ENCODE peak calls at places on chromosome 20, in nine cellular contexts. K is IMR-90; V is PC-3; R is cardiac muscle cell; P is breast epithelium; H is CD4-positive, alpha-beta T cell; T is CD8-positive, alpha-beta T cell; G is pancreas; S is psoas muscle. O is an unnamed sample.

GRCh38 chr20:34473262-34473883 is 42.8 kb upstream of the DYNLRB1 start:
- DNase-seq in T (no peak), V (peak), R (peak), S (peak), K (peak), H (peak), P (no peak), G (no peak), O (no peak)

GRCh38 chr20:49318430-49319203 is 40.8 kb upstream of the ZNFX1 start:
- DNase-seq in H (no peak), V (no peak), T (no peak), K (no peak), G (no peak), R (peak), P (no peak), S (no peak), O (no peak)

GRCh38 chr20:9200620-9201019 is 131.7 kb downstream of the PLCB4 start:
- DNase-seq in K (peak), R (no peak), H (no peak), G (no peak), T (no peak), V (peak), P (no peak), S (no peak), O (no peak)

GRCh38 chr20:20207291-20207690 is 155.0 kb downstream of the CFAP61 start:
- DNase-seq in G (no peak), S (no peak), T (no peak), P (no peak), H (no peak), K (no peak), V (no peak), R (peak), O (no peak)

GRCh38 chr20:18190466-18191233 is 53.0 kb downstream of the KAT14 start:
- DNase-seq in T (no peak), V (no peak), G (no peak), P (no peak), K (no peak), R (no peak), H (no peak), S (no peak), O (no peak)

GRCh38 chr20:18058661-18059467 is 1.1 kb upstream of the OVOL2 start:
- DNase-seq in R (peak), P (peak), H (no peak), T (no peak), K (no peak), V (peak), S (no peak), G (peak), O (no peak)

GRCh38 chr20:54472607-54473006 is 2.8 kb upstream of the DOK5 start:
- DNase-seq in H (no peak), S (no peak), G (no peak), V (no peak), P (no peak), R (no peak), K (no peak), T (no peak), O (no peak)

GRCh38 chr20:45322952-45323383 is 14.9 kb upstream of the MATN4 start:
- DNase-seq in V (peak), T (no peak), P (peak), G (peak), R (peak), K (peak), S (peak), H (no peak), O (peak)

GRCh38 chr20:36175475-36175995 is 21.0 kb downstream of the EPB41L1 start:
- DNase-seq in V (no peak), P (no peak), K (no peak), T (no peak), H (no peak), G (no peak), R (no peak), S (no peak), O (no peak)

GRCh38 chr20:47546184-47547033 is 44.7 kb downstream of the NCOA3 start:
- DNase-seq in V (peak), T (no peak), K (peak), R (no peak), P (no peak), S (no peak), H (no peak), G (no peak), O (no peak)

GRCh38 chr20:18750735-18751134 is 62.8 kb upstream of the SCP2D1 start:
- DNase-seq in P (no peak), H (no peak), R (no peak), T (no peak), S (no peak), K (no peak), V (no peak), G (no peak), O (no peak)

GRCh38 chr20:64229537-64230061 is 25.9 kb upstream of the PCMTD2 start:
- DNase-seq in K (no peak), R (no peak), P (no peak), H (no peak), T (no peak), V (no peak), S (no peak), G (peak), O (no peak)

GRCh38 chr20:23367770-23368169 is 5.8 kb downstream of the GZF1 start:
- DNase-seq in P (no peak), H (no peak), T (no peak), G (no peak), S (no peak), K (peak), R (no peak), V (peak), O (no peak)

GRCh38 chr20:57664924-57665588 is 44.8 kb downstream of the PMEPA1 start:
- DNase-seq in S (peak), K (no peak), R (no peak), V (no peak), H (no peak), P (no peak), G (peak), T (no peak), O (peak)

GRCh38 chr20:37987602-37988290 is 45.5 kb downstream of the TTI1 start:
- DNase-seq in R (peak), H (no peak), V (no peak), T (no peak), S (no peak), K (no peak), G (no peak), P (no peak), O (no peak)

GRCh38 chr20:37990571-37991151 is 42.6 kb downstream of the TTI1 start:
- DNase-seq in R (peak), G (no peak), K (peak), T (peak), P (no peak), H (peak), V (peak), S (peak), O (no peak)

GRCh38 chr20:37986873-37987601 is 46.2 kb downstream of the TTI1 start:
- DNase-seq in V (peak), R (peak), T (no peak), G (peak), P (peak), H (no peak), S (peak), K (peak), O (no peak)

GRCh38 chr20:37989601-37990001 is 43.7 kb downstream of the TTI1 start:
- DNase-seq in P (no peak), H (no peak), T (no peak), V (peak), S (peak), R (peak), G (peak), K (no peak), O (no peak)

GRCh38 chr20:37988555-37988954 is 44.7 kb downstream of the TTI1 start:
- DNase-seq in K (no peak), V (no peak), T (no peak), H (no peak), S (no peak), P (no peak), G (no peak), R (no peak), O (no peak)
- H3K27ac ChIP-seq in K (no peak), V (peak), T (no peak), H (no peak), S (peak), P (no peak), G (no peak), R (peak), O (no peak)

DNA sequence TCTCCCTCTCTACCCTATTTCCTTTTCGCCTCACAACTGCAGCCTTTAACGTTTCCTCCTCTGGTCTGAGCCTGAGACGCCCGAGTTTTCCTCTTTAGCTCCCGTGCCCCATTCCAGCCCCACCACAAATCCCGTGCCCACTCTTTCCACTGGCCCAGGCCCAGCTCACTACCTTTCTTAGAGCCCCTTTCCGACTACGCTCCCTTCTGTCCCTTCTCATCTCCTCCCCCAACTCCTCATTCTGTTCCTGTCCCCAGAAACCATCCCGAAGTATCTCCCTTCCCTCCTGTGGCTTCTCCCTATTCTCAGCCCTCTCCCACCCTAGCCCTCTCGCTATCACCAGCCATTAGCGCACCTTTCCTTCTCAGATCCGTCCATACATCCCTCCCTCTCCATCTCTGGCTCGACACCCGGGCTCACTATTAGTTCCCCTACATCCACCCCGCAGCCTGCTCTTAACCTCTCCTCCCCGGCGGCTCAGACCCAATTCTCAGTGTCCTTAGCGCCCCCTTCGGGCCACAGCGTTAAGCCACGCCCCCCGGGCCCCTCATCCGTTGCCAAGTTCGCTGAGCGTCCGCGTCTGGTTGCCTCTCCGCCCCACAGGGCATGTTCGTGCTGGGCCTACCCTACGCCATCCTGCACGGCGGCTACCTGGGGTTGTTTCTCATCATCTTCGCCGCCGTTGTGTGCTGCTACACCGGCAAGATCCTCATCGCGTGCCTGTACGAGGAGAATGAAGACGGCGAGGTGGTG is 2.7 kb downstream of the SLC32A1 start:
- DNase-seq in T (no peak), P (no peak), K (no peak), H (peak), G (no peak), V (no peak), S (no peak), R (peak), O (no peak)
- TF ChIP-seq CTCF in T (no peak), P (no peak), K (peak), H (no peak), G (no peak), V (peak), S (no peak), R (peak), O (no peak)

GRCh38 chr20:25221592-25222460 is 26.1 kb upstream of the PYGB start:
- DNase-seq in H (no peak), T (no peak), V (no peak), K (no peak), S (peak), R (no peak), G (no peak), P (no peak), O (no peak)

GRCh38 chr20:25222461-25223178 is 25.3 kb upstream of the PYGB start:
- DNase-seq in V (no peak), H (no peak), P (no peak), K (no peak), S (no peak), G (no peak), R (no peak), T (no peak), O (no peak)

GRCh38 chr20:25224941-25225340 is 22.9 kb upstream of the PYGB start:
- DNase-seq in S (no peak), T (no peak), H (no peak), P (no peak), K (no peak), V (no peak), G (no peak), R (no peak), O (no peak)

GRCh38 chr20:25223765-25224720 is 23.8 kb upstream of the PYGB start:
- DNase-seq in T (no peak), H (no peak), K (no peak), G (no peak), V (no peak), P (no peak), S (no peak), R (no peak), O (no peak)

GRCh38 chr20:25223179-25223661 is 24.7 kb upstream of the PYGB start:
- DNase-seq in T (no peak), V (peak), S (no peak), G (no peak), R (no peak), H (no peak), P (no peak), K (peak), O (no peak)
- H3K27ac ChIP-seq in T (no peak), V (peak), S (no peak), G (no peak), R (peak), H (no peak), P (peak), K (peak), O (peak)

GRCh38 chr20:41245086-41245707 is 72.3 kb downstream of the ZHX3 start:
- DNase-seq in P (no peak), K (peak), G (no peak), H (no peak), S (no peak), T (no peak), R (peak), V (no peak), O (peak)

GRCh38 chr20:41247523-41248370 is 69.8 kb downstream of the ZHX3 start:
- DNase-seq in S (no peak), V (no peak), G (no peak), R (no peak), T (no peak), P (no peak), K (no peak), H (no peak), O (no peak)

GRCh38 chr20:41249371-41249770 is 68.2 kb downstream of the ZHX3 start:
- DNase-seq in K (peak), P (no peak), R (no peak), V (peak), T (no peak), G (no peak), S (peak), H (no peak), O (peak)

GRCh38 chr20:41248371-41249024 is 69.0 kb downstream of the ZHX3 start:
- DNase-seq in S (no peak), K (no peak), G (no peak), T (no peak), P (no peak), H (no peak), R (no peak), V (peak), O (no peak)

GRCh38 chr20:41249781-41250281 is 67.7 kb downstream of the ZHX3 start:
- DNase-seq in P (no peak), V (peak), T (no peak), S (peak), H (no peak), G (no peak), K (peak), R (peak), O (peak)
- TF ChIP-seq CTCF in P (peak), V (peak), T (no peak), S (peak), H (no peak), G (no peak), K (peak), R (peak), O (no peak)

GRCh38 chr20:32153156-32153665 is 43.7 kb downstream of the TM9SF4 start:
- DNase-seq in K (no peak), V (no peak), T (no peak), R (no peak), H (no peak), S (no peak), G (no peak), P (no peak), O (peak)
- H3K27ac ChIP-seq in K (no peak), V (no peak), T (no peak), R (no peak), H (no peak), S (peak), G (no peak), P (no peak), O (no peak)

DNA sequence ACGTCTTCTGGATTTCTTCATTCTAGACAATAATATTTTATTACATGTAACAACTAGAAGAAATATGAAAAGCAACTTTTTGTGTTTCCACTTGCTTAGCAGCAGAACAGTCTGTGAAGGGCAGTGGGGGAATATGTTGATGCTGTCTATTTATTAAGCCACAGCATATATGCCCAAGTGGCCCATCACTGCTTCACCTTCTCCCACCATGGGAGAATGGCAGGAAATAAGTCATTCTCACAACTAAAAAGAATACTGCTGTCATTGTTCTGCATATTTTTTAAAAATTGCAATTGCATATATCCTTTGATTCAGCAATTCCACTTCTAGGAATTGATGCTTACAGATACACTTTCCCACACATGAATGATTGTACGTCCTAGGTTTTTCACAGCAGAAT is 26.7 kb downstream of the KIF3B start:
- DNase-seq in R (no peak), T (no peak), G (no peak), S (no peak), H (no peak), V (no peak), K (no peak), P (no peak), O (no peak)
- TF ChIP-seq CTCF in R (no peak), T (no peak), G (no peak), S (no peak), H (no peak), V (no peak), K (no peak), P (no peak), O (no peak)

GRCh38 chr20:5065489-5066383 is 54.0 kb downstream of the PCNA start:
- DNase-seq in S (peak), T (no peak), R (no peak), H (no peak), P (no peak), G (peak), V (peak), K (peak), O (peak)

GRCh38 chr20:5069141-5069806 is 50.5 kb downstream of the PCNA start:
- DNase-seq in S (no peak), G (no peak), P (no peak), V (no peak), H (no peak), K (no peak), R (no peak), T (no peak), O (no peak)

GRCh38 chr20:5070081-5070480 is 49.7 kb downstream of the PCNA start:
- DNase-seq in P (no peak), H (no peak), G (no peak), K (no peak), V (no peak), R (no peak), S (no peak), T (no peak), O (no peak)

GRCh38 chr20:5070570-5070969 is 49.2 kb downstream of the PCNA start:
- DNase-seq in P (no peak), T (no peak), K (no peak), S (no peak), V (no peak), G (no peak), R (no peak), H (no peak), O (no peak)

GRCh38 chr20:5067877-5068276 is 51.9 kb downstream of the PCNA start:
- DNase-seq in G (no peak), K (no peak), R (no peak), S (no peak), P (no peak), V (no peak), T (no peak), H (no peak), O (no peak)
- H3K27ac ChIP-seq in G (no peak), K (no peak), R (no peak), S (no peak), P (no peak), V (no peak), T (no peak), H (no peak), O (no peak)

DNA sequence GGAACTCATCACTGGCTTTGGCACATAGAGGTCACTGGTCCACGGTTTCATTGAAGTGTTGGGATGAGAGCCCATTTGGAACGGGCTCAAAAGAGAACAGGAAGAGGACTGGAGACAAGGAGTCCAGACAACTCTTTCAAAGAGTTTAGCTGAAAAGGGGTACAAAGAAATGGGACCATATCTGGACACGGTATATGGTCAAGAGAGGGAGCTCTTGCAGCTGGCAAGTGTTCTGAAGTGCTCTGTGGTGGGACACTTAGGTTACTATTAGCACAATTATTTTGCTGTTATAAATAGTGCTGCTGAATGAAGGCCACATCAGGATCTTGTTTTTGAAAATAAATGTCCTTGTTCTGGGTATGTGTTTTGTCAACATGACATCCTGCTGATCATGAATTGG is 4.6 kb downstream of the SGK2 start:
- DNase-seq in H (no peak), V (no peak), S (no peak), T (no peak), R (no peak), G (no peak), P (no peak), K (no peak), O (no peak)
- TF ChIP-seq CTCF in H (no peak), V (peak), S (no peak), T (no peak), R (peak), G (no peak), P (no peak), K (no peak), O (no peak)